ENCODE peak calls at places on chromosomes 11 and 22, in eight cellular contexts. One of them, this sample, is unnamed.

GRCh38 chr11:33801821-33802413 is 27.6 kb upstream of the FBXO3 start:
- DNase-seq in stimulated activated naive CD4-positive, alpha-beta T cell: no peak
- DNase-seq in progenitor cell of endocrine pancreas: no peak
- DNase-seq in pulmonary artery endothelial cell: no peak
- DNase-seq in stimulated activated CD8-positive, alpha-beta memory T cell treated with anti-CD3 and anti-CD28 coated beads, Interleukin-15, amount 100 ng/mL, for 24 hours: no peak
- DNase-seq in stimulated activated CD4-positive, alpha-beta T cell treated with anti-CD3 and anti-CD28 coated beads, Interleukin-15, amount 100 ng/mL, for 1 hour: no peak
- DNase-seq in AG09309: no peak
- DNase-seq in effector CD4-positive, alpha-beta T cell: no peak
- DNase-seq in this sample: no peak

GRCh38 chr22:35051791-35052190 is 14.2 kb upstream of the ISX start:
- DNase-seq in stimulated activated naive CD4-positive, alpha-beta T cell: no peak
- DNase-seq in progenitor cell of endocrine pancreas: no peak
- DNase-seq in pulmonary artery endothelial cell: no peak
- DNase-seq in stimulated activated CD8-positive, alpha-beta memory T cell treated with anti-CD3 and anti-CD28 coated beads, Interleukin-15, amount 100 ng/mL, for 24 hours: no peak
- DNase-seq in stimulated activated CD4-positive, alpha-beta T cell treated with anti-CD3 and anti-CD28 coated beads, Interleukin-15, amount 100 ng/mL, for 1 hour: no peak
- DNase-seq in AG09309: no peak
- DNase-seq in effector CD4-positive, alpha-beta T cell: no peak
- DNase-seq in this sample: no peak

GRCh38 chr11:10329935-10330334 is 25.1 kb downstream of the ADM start:
- DNase-seq in stimulated activated naive CD4-positive, alpha-beta T cell: no peak
- DNase-seq in progenitor cell of endocrine pancreas: no peak
- DNase-seq in pulmonary artery endothelial cell: peak; percentile 43
- DNase-seq in stimulated activated CD8-positive, alpha-beta memory T cell treated with anti-CD3 and anti-CD28 coated beads, Interleukin-15, amount 100 ng/mL, for 24 hours: no peak
- DNase-seq in stimulated activated CD4-positive, alpha-beta T cell treated with anti-CD3 and anti-CD28 coated beads, Interleukin-15, amount 100 ng/mL, for 1 hour: no peak
- DNase-seq in AG09309: peak; percentile 91
- DNase-seq in effector CD4-positive, alpha-beta T cell: no peak
- DNase-seq in this sample: no peak

GRCh38 chr11:66541892-66542291 is 4.0 kb downstream of the ZDHHC24 start:
- DNase-seq in stimulated activated naive CD4-positive, alpha-beta T cell: no peak
- DNase-seq in progenitor cell of endocrine pancreas: no peak
- DNase-seq in pulmonary artery endothelial cell: no peak
- DNase-seq in stimulated activated CD8-positive, alpha-beta memory T cell treated with anti-CD3 and anti-CD28 coated beads, Interleukin-15, amount 100 ng/mL, for 24 hours: no peak
- DNase-seq in stimulated activated CD4-positive, alpha-beta T cell treated with anti-CD3 and anti-CD28 coated beads, Interleukin-15, amount 100 ng/mL, for 1 hour: no peak
- DNase-seq in AG09309: no peak
- DNase-seq in effector CD4-positive, alpha-beta T cell: no peak
- DNase-seq in this sample: no peak

GRCh38 chr11:65606876-65607613 is 7.0 kb downstream of the MAP3K11 start:
- DNase-seq in stimulated activated naive CD4-positive, alpha-beta T cell: no peak
- DNase-seq in progenitor cell of endocrine pancreas: peak; percentile 67
- DNase-seq in pulmonary artery endothelial cell: peak; percentile 80
- DNase-seq in stimulated activated CD8-positive, alpha-beta memory T cell treated with anti-CD3 and anti-CD28 coated beads, Interleukin-15, amount 100 ng/mL, for 24 hours: no peak
- DNase-seq in stimulated activated CD4-positive, alpha-beta T cell treated with anti-CD3 and anti-CD28 coated beads, Interleukin-15, amount 100 ng/mL, for 1 hour: no peak
- DNase-seq in AG09309: peak; percentile 55
- DNase-seq in effector CD4-positive, alpha-beta T cell: no peak
- DNase-seq in this sample: no peak

GRCh38 chr11:80593981-80594380 is 1153.2 kb upstream of the TENM4 start:
- DNase-seq in stimulated activated naive CD4-positive, alpha-beta T cell: no peak
- DNase-seq in progenitor cell of endocrine pancreas: no peak
- DNase-seq in pulmonary artery endothelial cell: peak; percentile 89
- DNase-seq in stimulated activated CD8-positive, alpha-beta memory T cell treated with anti-CD3 and anti-CD28 coated beads, Interleukin-15, amount 100 ng/mL, for 24 hours: no peak
- DNase-seq in stimulated activated CD4-positive, alpha-beta T cell treated with anti-CD3 and anti-CD28 coated beads, Interleukin-15, amount 100 ng/mL, for 1 hour: no peak
- DNase-seq in AG09309: no peak
- DNase-seq in effector CD4-positive, alpha-beta T cell: no peak
- DNase-seq in this sample: no peak

GRCh38 chr22:17842386-17842785 is 68.1 kb upstream of the BID start:
- DNase-seq in stimulated activated naive CD4-positive, alpha-beta T cell: no peak
- DNase-seq in progenitor cell of endocrine pancreas: no peak
- DNase-seq in pulmonary artery endothelial cell: no peak
- DNase-seq in stimulated activated CD8-positive, alpha-beta memory T cell treated with anti-CD3 and anti-CD28 coated beads, Interleukin-15, amount 100 ng/mL, for 24 hours: no peak
- DNase-seq in stimulated activated CD4-positive, alpha-beta T cell treated with anti-CD3 and anti-CD28 coated beads, Interleukin-15, amount 100 ng/mL, for 1 hour: no peak
- DNase-seq in AG09309: no peak
- DNase-seq in effector CD4-positive, alpha-beta T cell: no peak
- DNase-seq in this sample: peak; percentile 8

GRCh38 chr11:59267196-59267595 is 54.5 kb upstream of the MPEG1 start:
- DNase-seq in stimulated activated naive CD4-positive, alpha-beta T cell: no peak
- DNase-seq in progenitor cell of endocrine pancreas: no peak
- DNase-seq in pulmonary artery endothelial cell: no peak
- DNase-seq in stimulated activated CD8-positive, alpha-beta memory T cell treated with anti-CD3 and anti-CD28 coated beads, Interleukin-15, amount 100 ng/mL, for 24 hours: no peak
- DNase-seq in stimulated activated CD4-positive, alpha-beta T cell treated with anti-CD3 and anti-CD28 coated beads, Interleukin-15, amount 100 ng/mL, for 1 hour: no peak
- DNase-seq in AG09309: no peak
- DNase-seq in effector CD4-positive, alpha-beta T cell: no peak
- DNase-seq in this sample: no peak

GRCh38 chr11:12269104-12269441 is 108.3 kb upstream of the PARVA start:
- DNase-seq in stimulated activated naive CD4-positive, alpha-beta T cell: no peak
- DNase-seq in progenitor cell of endocrine pancreas: no peak
- DNase-seq in pulmonary artery endothelial cell: peak; percentile 54
- DNase-seq in stimulated activated CD8-positive, alpha-beta memory T cell treated with anti-CD3 and anti-CD28 coated beads, Interleukin-15, amount 100 ng/mL, for 24 hours: no peak
- DNase-seq in stimulated activated CD4-positive, alpha-beta T cell treated with anti-CD3 and anti-CD28 coated beads, Interleukin-15, amount 100 ng/mL, for 1 hour: no peak
- DNase-seq in AG09309: no peak
- DNase-seq in effector CD4-positive, alpha-beta T cell: no peak
- DNase-seq in this sample: no peak

GRCh38 chr11:8068605-8069221 is 12.3 kb upstream of the TUB start:
- DNase-seq in stimulated activated naive CD4-positive, alpha-beta T cell: no peak
- DNase-seq in progenitor cell of endocrine pancreas: no peak
- DNase-seq in pulmonary artery endothelial cell: peak; percentile 27
- DNase-seq in stimulated activated CD8-positive, alpha-beta memory T cell treated with anti-CD3 and anti-CD28 coated beads, Interleukin-15, amount 100 ng/mL, for 24 hours: no peak
- DNase-seq in stimulated activated CD4-positive, alpha-beta T cell treated with anti-CD3 and anti-CD28 coated beads, Interleukin-15, amount 100 ng/mL, for 1 hour: no peak
- DNase-seq in AG09309: no peak
- DNase-seq in effector CD4-positive, alpha-beta T cell: no peak
- DNase-seq in this sample: no peak

GRCh38 chr11:93537767-93538261 is 5.4 kb downstream of the SMCO4 start:
- DNase-seq in stimulated activated naive CD4-positive, alpha-beta T cell: no peak
- DNase-seq in progenitor cell of endocrine pancreas: no peak
- DNase-seq in pulmonary artery endothelial cell: no peak
- DNase-seq in stimulated activated CD8-positive, alpha-beta memory T cell treated with anti-CD3 and anti-CD28 coated beads, Interleukin-15, amount 100 ng/mL, for 24 hours: no peak
- DNase-seq in stimulated activated CD4-positive, alpha-beta T cell treated with anti-CD3 and anti-CD28 coated beads, Interleukin-15, amount 100 ng/mL, for 1 hour: no peak
- DNase-seq in AG09309: no peak
- DNase-seq in effector CD4-positive, alpha-beta T cell: no peak
- DNase-seq in this sample: no peak

GRCh38 chr11:14136561-14136960 is 174.0 kb downstream of the SPON1 start:
- DNase-seq in stimulated activated naive CD4-positive, alpha-beta T cell: no peak
- DNase-seq in progenitor cell of endocrine pancreas: no peak
- DNase-seq in pulmonary artery endothelial cell: no peak
- DNase-seq in stimulated activated CD8-positive, alpha-beta memory T cell treated with anti-CD3 and anti-CD28 coated beads, Interleukin-15, amount 100 ng/mL, for 24 hours: no peak
- DNase-seq in stimulated activated CD4-positive, alpha-beta T cell treated with anti-CD3 and anti-CD28 coated beads, Interleukin-15, amount 100 ng/mL, for 1 hour: no peak
- DNase-seq in AG09309: no peak
- DNase-seq in effector CD4-positive, alpha-beta T cell: no peak
- DNase-seq in this sample: no peak

GRCh38 chr11:16818284-16818683 is 79.8 kb downstream of the C11orf58 start:
- DNase-seq in stimulated activated naive CD4-positive, alpha-beta T cell: no peak
- DNase-seq in progenitor cell of endocrine pancreas: no peak
- DNase-seq in pulmonary artery endothelial cell: no peak
- DNase-seq in stimulated activated CD8-positive, alpha-beta memory T cell treated with anti-CD3 and anti-CD28 coated beads, Interleukin-15, amount 100 ng/mL, for 24 hours: no peak
- DNase-seq in stimulated activated CD4-positive, alpha-beta T cell treated with anti-CD3 and anti-CD28 coated beads, Interleukin-15, amount 100 ng/mL, for 1 hour: no peak
- DNase-seq in AG09309: no peak
- DNase-seq in effector CD4-positive, alpha-beta T cell: no peak
- DNase-seq in this sample: no peak

GRCh38 chr11:100639140-100639539 is 47.9 kb upstream of the ARHGAP42 start:
- DNase-seq in stimulated activated naive CD4-positive, alpha-beta T cell: no peak
- DNase-seq in progenitor cell of endocrine pancreas: no peak
- DNase-seq in pulmonary artery endothelial cell: no peak
- DNase-seq in stimulated activated CD8-positive, alpha-beta memory T cell treated with anti-CD3 and anti-CD28 coated beads, Interleukin-15, amount 100 ng/mL, for 24 hours: no peak
- DNase-seq in stimulated activated CD4-positive, alpha-beta T cell treated with anti-CD3 and anti-CD28 coated beads, Interleukin-15, amount 100 ng/mL, for 1 hour: no peak
- DNase-seq in AG09309: no peak
- DNase-seq in effector CD4-positive, alpha-beta T cell: no peak
- DNase-seq in this sample: no peak

GRCh38 chr11:126175261-126175885 is 36.1 kb downstream of the RPUSD4 start:
- DNase-seq in stimulated activated naive CD4-positive, alpha-beta T cell: no peak
- DNase-seq in progenitor cell of endocrine pancreas: no peak
- DNase-seq in pulmonary artery endothelial cell: no peak
- DNase-seq in stimulated activated CD8-positive, alpha-beta memory T cell treated with anti-CD3 and anti-CD28 coated beads, Interleukin-15, amount 100 ng/mL, for 24 hours: no peak
- DNase-seq in stimulated activated CD4-positive, alpha-beta T cell treated with anti-CD3 and anti-CD28 coated beads, Interleukin-15, amount 100 ng/mL, for 1 hour: no peak
- DNase-seq in AG09309: no peak
- DNase-seq in effector CD4-positive, alpha-beta T cell: no peak
- DNase-seq in this sample: no peak